ENCODE peak calls at places on chromosome 21, in five cellular contexts. One of them, this sample, is unnamed.

GRCh38 chr21:45493401-45494001 is 48.7 kb downstream of the SLC19A1 start:
- DNase-seq in tibial artery: no peak
- DNase-seq in neural progenitor cell: no peak
- DNase-seq in colonic mucosa: no peak
- DNase-seq in upper lobe of right lung: no peak
- DNase-seq in this sample: no peak

GRCh38 chr21:42370894-42371654 is 4.7 kb upstream of the TFF1 start:
- DNase-seq in tibial artery: no peak
- DNase-seq in colonic mucosa: no peak
- DNase-seq in upper lobe of right lung: no peak
- DNase-seq in neural progenitor cell: no peak
- DNase-seq in this sample: no peak

GRCh38 chr21:45080639-45081414 is 6.4 kb downstream of the ADARB1 start:
- DNase-seq in upper lobe of right lung: no peak
- DNase-seq in neural progenitor cell: no peak
- DNase-seq in tibial artery: no peak
- DNase-seq in colonic mucosa: no peak
- DNase-seq in this sample: peak; percentile 65

GRCh38 chr21:16154961-16155360 is 425.2 kb downstream of the USP25 start:
- DNase-seq in upper lobe of right lung: no peak
- DNase-seq in colonic mucosa: no peak
- DNase-seq in tibial artery: no peak
- DNase-seq in neural progenitor cell: peak; percentile 22
- DNase-seq in this sample: no peak

GRCh38 chr21:21715286-21715969 is 717.2 kb downstream of the NCAM2 start:
- DNase-seq in neural progenitor cell: no peak
- DNase-seq in upper lobe of right lung: no peak
- DNase-seq in tibial artery: no peak
- DNase-seq in colonic mucosa: no peak
- DNase-seq in this sample: peak; percentile 93

GRCh38 chr21:38440746-38441145 is 57.5 kb downstream of the ERG start:
- DNase-seq in neural progenitor cell: peak; percentile 48
- DNase-seq in colonic mucosa: no peak
- DNase-seq in tibial artery: no peak
- DNase-seq in upper lobe of right lung: no peak
- DNase-seq in this sample: peak; percentile 82

GRCh38 chr21:38196033-38196432 is 60.8 kb upstream of the KCNJ15 start:
- DNase-seq in tibial artery: no peak
- DNase-seq in neural progenitor cell: no peak
- DNase-seq in colonic mucosa: no peak
- DNase-seq in upper lobe of right lung: no peak
- DNase-seq in this sample: no peak

GRCh38 chr21:45356251-45356650 is 48.7 kb upstream of the COL18A1 start:
- DNase-seq in colonic mucosa: no peak
- DNase-seq in upper lobe of right lung: no peak
- DNase-seq in neural progenitor cell: no peak
- DNase-seq in tibial artery: no peak
- DNase-seq in this sample: no peak

GRCh38 chr21:15066231-15066577 is 1.4 kb upstream of the NRIP1 start:
- DNase-seq in colonic mucosa: no peak
- DNase-seq in tibial artery: no peak
- DNase-seq in neural progenitor cell: no peak
- DNase-seq in upper lobe of right lung: no peak
- DNase-seq in this sample: no peak

GRCh38 chr21:15718709-15719108 is 11.1 kb upstream of the USP25 start:
- DNase-seq in colonic mucosa: no peak
- DNase-seq in tibial artery: no peak
- DNase-seq in upper lobe of right lung: no peak
- DNase-seq in neural progenitor cell: no peak
- DNase-seq in this sample: no peak

GRCh38 chr21:38787461-38788274 is 18.1 kb upstream of the ETS2 start:
- DNase-seq in upper lobe of right lung: no peak
- DNase-seq in tibial artery: no peak
- DNase-seq in colonic mucosa: peak; percentile 86
- DNase-seq in neural progenitor cell: no peak
- DNase-seq in this sample: peak; percentile 66

GRCh38 chr21:26964379-26964778 is 2.5 kb downstream of the ADAMTS5 start:
- DNase-seq in tibial artery: peak; percentile 69
- DNase-seq in neural progenitor cell: peak; percentile 22
- DNase-seq in upper lobe of right lung: no peak
- DNase-seq in colonic mucosa: peak; percentile 33
- DNase-seq in this sample: no peak

GRCh38 chr21:25999935-26000582 is 170.5 kb downstream of the APP start:
- DNase-seq in neural progenitor cell: peak; percentile 55
- DNase-seq in upper lobe of right lung: no peak
- DNase-seq in tibial artery: no peak
- DNase-seq in colonic mucosa: peak; percentile 51
- DNase-seq in this sample: no peak

GRCh38 chr21:44443291-44443890 is 11.9 kb upstream of the LRRC3 start:
- DNase-seq in tibial artery: no peak
- DNase-seq in upper lobe of right lung: peak; percentile 19
- DNase-seq in neural progenitor cell: no peak
- DNase-seq in colonic mucosa: no peak
- DNase-seq in this sample: no peak

GRCh38 chr21:43271452-43272020 is 102.7 kb downstream of the CRYAA start:
- DNase-seq in tibial artery: no peak
- DNase-seq in colonic mucosa: no peak
- DNase-seq in upper lobe of right lung: peak; percentile 59
- DNase-seq in neural progenitor cell: no peak
- DNase-seq in this sample: no peak

GRCh38 chr21:26366781-26367180 is 196.2 kb upstream of the APP start:
- DNase-seq in neural progenitor cell: no peak
- DNase-seq in upper lobe of right lung: no peak
- DNase-seq in colonic mucosa: no peak
- DNase-seq in tibial artery: no peak
- DNase-seq in this sample: no peak

GRCh38 chr21:42227909-42228708 is 9.2 kb downstream of the ABCG1 start:
- DNase-seq in tibial artery: peak; percentile 94
- DNase-seq in upper lobe of right lung: peak; percentile 91
- DNase-seq in neural progenitor cell: peak; percentile 29
- DNase-seq in colonic mucosa: peak; percentile 95
- DNase-seq in this sample: peak; percentile 94

GRCh38 chr21:26679299-26679698 is 106.2 kb upstream of the CYYR1 start:
- DNase-seq in tibial artery: no peak
- DNase-seq in neural progenitor cell: no peak
- DNase-seq in upper lobe of right lung: no peak
- DNase-seq in colonic mucosa: no peak
- DNase-seq in this sample: no peak

GRCh38 chr21:15966216-15966615 is 236.4 kb downstream of the USP25 start:
- DNase-seq in upper lobe of right lung: no peak
- DNase-seq in neural progenitor cell: no peak
- DNase-seq in tibial artery: no peak
- DNase-seq in colonic mucosa: no peak
- DNase-seq in this sample: no peak

GRCh38 chr21:38561613-38562012 is 63.3 kb upstream of the ERG start:
- DNase-seq in colonic mucosa: no peak
- DNase-seq in tibial artery: no peak
- DNase-seq in neural progenitor cell: no peak
- DNase-seq in upper lobe of right lung: no peak
- DNase-seq in this sample: no peak

GRCh38 chr21:39456665-39457064 is 4.9 kb downstream of the SH3BGR start:
- DNase-seq in tibial artery: no peak
- DNase-seq in upper lobe of right lung: no peak
- DNase-seq in colonic mucosa: no peak
- DNase-seq in neural progenitor cell: peak; percentile 22
- DNase-seq in this sample: peak; percentile 8

GRCh38 chr21:20004353-20004752 is 993.9 kb upstream of the NCAM2 start:
- DNase-seq in neural progenitor cell: no peak
- DNase-seq in colonic mucosa: no peak
- DNase-seq in upper lobe of right lung: no peak
- DNase-seq in tibial artery: no peak
- DNase-seq in this sample: peak; percentile 32

GRCh38 chr21:45352621-45353125 is 52.3 kb upstream of the COL18A1 start:
- DNase-seq in tibial artery: no peak
- DNase-seq in upper lobe of right lung: no peak
- DNase-seq in colonic mucosa: no peak
- DNase-seq in neural progenitor cell: no peak
- DNase-seq in this sample: no peak

GRCh38 chr21:45209046-45209445 is 78.6 kb downstream of the POFUT2 start:
- DNase-seq in tibial artery: no peak
- DNase-seq in colonic mucosa: no peak
- DNase-seq in neural progenitor cell: no peak
- DNase-seq in upper lobe of right lung: no peak
- DNase-seq in this sample: peak; percentile 81

GRCh38 chr21:38039369-38039768 is 123.1 kb upstream of the KCNJ6 start:
- DNase-seq in tibial artery: no peak
- DNase-seq in neural progenitor cell: no peak
- DNase-seq in colonic mucosa: no peak
- DNase-seq in upper lobe of right lung: no peak
- DNase-seq in this sample: no peak

GRCh38 chr21:18403685-18404084 is at the start of gene TMPRSS15:
- DNase-seq in tibial artery: no peak
- DNase-seq in upper lobe of right lung: no peak
- DNase-seq in neural progenitor cell: no peak
- DNase-seq in colonic mucosa: no peak
- DNase-seq in this sample: peak; percentile 4

GRCh38 chr21:44918581-44919033 is 2.1 kb downstream of the ITGB2 start:
- DNase-seq in tibial artery: no peak
- DNase-seq in colonic mucosa: no peak
- DNase-seq in neural progenitor cell: peak; percentile 62
- DNase-seq in upper lobe of right lung: peak; percentile 62
- DNase-seq in this sample: no peak

GRCh38 chr21:17612023-17612564 is 607 bp downstream of the BTG3 start:
- DNase-seq in colonic mucosa: peak; percentile 53
- DNase-seq in tibial artery: peak; percentile 38
- DNase-seq in neural progenitor cell: no peak
- DNase-seq in upper lobe of right lung: peak; percentile 82
- DNase-seq in this sample: peak; percentile 60

GRCh38 chr21:45600248-45600647 is 43.3 kb upstream of the PCBP3 start:
- DNase-seq in neural progenitor cell: no peak
- DNase-seq in upper lobe of right lung: peak; percentile 1
- DNase-seq in tibial artery: no peak
- DNase-seq in colonic mucosa: no peak
- DNase-seq in this sample: no peak

GRCh38 chr21:27024316-27024715 is 57.4 kb upstream of the ADAMTS5 start:
- DNase-seq in neural progenitor cell: no peak
- DNase-seq in colonic mucosa: no peak
- DNase-seq in upper lobe of right lung: no peak
- DNase-seq in tibial artery: no peak
- DNase-seq in this sample: peak; percentile 83

GRCh38 chr21:23438081-23438480 is 2169.2 kb downstream of the MRPL39 start:
- DNase-seq in upper lobe of right lung: no peak
- DNase-seq in neural progenitor cell: no peak
- DNase-seq in tibial artery: no peak
- DNase-seq in colonic mucosa: no peak
- DNase-seq in this sample: no peak

GRCh38 chr21:30434033-30434631 is 4.1 kb downstream of the KRTAP13-4 start:
- DNase-seq in neural progenitor cell: peak; percentile 56
- DNase-seq in upper lobe of right lung: no peak
- DNase-seq in tibial artery: no peak
- DNase-seq in colonic mucosa: peak; percentile 22
- DNase-seq in this sample: peak; percentile 51
- TF ChIP-seq CTCF in neural progenitor cell: peak; percentile 70
- TF ChIP-seq CTCF in upper lobe of right lung: peak; percentile 59
- TF ChIP-seq CTCF in tibial artery: peak; percentile 59
- TF ChIP-seq CTCF in colonic mucosa: peak; percentile 26
- TF ChIP-seq CTCF in this sample: peak; percentile 77

GRCh38 chr21:36200089-36200561 is 43.5 kb downstream of the DOP1B start:
- DNase-seq in neural progenitor cell: no peak
- DNase-seq in colonic mucosa: no peak
- DNase-seq in upper lobe of right lung: no peak
- DNase-seq in tibial artery: no peak
- DNase-seq in this sample: no peak
- H3K4me3 ChIP-seq in neural progenitor cell: no peak overlapping the region
- H3K4me3 ChIP-seq in colonic mucosa: no peak overlapping the region
- H3K4me3 ChIP-seq in upper lobe of right lung: no peak overlapping the region
- H3K4me3 ChIP-seq in tibial artery: no peak overlapping the region
- H3K4me3 ChIP-seq in this sample: no peak overlapping the region

DNA sequence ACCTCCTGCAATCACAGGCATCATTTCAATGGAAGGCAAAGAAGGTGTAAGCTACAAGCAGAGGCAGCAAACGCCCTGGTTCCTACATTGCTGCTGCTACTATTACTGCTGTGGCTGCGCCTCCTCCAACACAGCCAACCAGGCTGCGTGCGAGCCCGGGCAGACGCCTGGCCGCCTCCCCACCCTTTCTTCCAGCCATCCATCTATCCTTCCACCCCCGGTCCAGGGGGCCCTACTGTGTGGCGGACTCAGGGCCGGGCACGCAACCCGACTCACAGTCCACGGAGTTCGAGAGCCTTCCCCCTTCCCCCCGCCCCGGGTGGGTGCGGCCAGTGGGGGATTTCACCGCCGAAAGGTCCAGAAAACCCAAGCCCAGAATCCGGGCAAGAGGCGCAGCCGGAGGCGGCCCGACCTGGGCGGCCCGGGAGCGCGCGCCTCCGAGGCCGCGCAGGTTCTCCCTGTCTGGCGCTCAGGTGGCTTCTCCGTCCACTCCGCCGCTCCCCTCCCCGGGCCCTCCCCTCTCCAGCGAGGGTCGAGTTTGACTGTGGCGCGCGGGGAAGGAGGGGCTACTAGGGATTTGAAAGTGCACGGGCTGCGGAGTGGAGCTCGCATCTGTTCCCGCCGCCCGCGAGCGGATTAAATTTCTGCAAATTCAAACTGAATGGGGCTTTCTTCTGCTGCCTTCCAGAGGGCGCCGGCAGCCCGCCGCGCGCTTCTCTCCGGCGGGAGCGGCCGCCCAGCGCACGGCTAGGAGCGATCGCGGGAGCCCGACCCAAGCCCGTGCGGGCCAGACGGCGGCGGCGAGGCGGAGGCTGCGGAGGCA is at the start of gene HUNK:
- DNase-seq in neural progenitor cell: peak; percentile 86
- DNase-seq in tibial artery: no peak
- DNase-seq in upper lobe of right lung: peak; percentile 77
- DNase-seq in colonic mucosa: peak; percentile 68
- DNase-seq in this sample: peak; percentile 28
- TF ChIP-seq CTCF in neural progenitor cell: no peak
- TF ChIP-seq CTCF in tibial artery: no peak
- TF ChIP-seq CTCF in upper lobe of right lung: no peak
- TF ChIP-seq CTCF in colonic mucosa: no peak
- TF ChIP-seq CTCF in this sample: no peak

DNA sequence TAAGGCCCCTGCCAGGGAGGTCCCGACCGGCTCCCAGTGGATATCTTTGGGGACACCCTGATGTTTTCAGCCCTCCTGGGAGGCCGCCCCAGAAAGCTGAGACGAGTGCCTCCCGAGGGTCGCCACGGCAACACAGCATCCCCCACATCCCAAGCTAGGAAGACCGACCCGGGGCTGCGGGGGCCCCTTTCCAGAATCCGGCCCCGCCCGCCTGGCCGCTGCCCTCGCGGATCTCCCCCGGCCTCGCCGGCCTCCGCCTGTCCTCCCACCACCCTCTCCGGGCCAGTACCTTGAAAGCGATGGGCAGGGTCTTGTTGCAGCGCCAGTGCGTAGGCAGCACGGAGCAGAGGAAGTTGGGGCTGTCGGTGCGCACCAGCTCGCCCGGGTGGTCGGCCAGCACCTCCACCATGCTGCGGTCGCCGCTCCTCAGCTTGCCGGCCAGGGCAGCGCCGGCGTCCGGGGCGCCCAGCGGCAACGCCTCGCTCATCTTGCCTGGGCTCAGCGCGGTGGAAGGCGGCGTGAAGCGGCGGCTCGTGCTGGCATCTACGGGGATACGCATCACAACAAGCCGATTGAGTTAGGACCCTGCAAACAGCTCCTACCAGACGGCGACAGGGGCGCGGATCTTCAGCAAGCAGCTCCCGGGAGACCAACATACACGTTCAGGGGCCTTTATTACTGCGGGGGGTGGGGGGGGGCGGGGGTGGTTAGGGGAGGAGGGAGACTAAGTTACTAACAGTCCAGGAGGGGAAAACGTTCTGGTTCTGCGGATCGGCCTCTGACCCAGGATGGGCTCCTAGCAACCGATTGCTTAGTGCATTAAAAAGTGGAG is 162.3 kb downstream of the RUNX1 start:
- DNase-seq in colonic mucosa: peak; percentile 44
- DNase-seq in neural progenitor cell: peak; percentile 76
- DNase-seq in tibial artery: peak; percentile 40
- DNase-seq in upper lobe of right lung: peak; percentile 77
- DNase-seq in this sample: peak; percentile 60
- H3K4me3 ChIP-seq in colonic mucosa: peak overlapping the region; percentile 62
- H3K4me3 ChIP-seq in neural progenitor cell: peak overlapping the region; percentile 50
- H3K4me3 ChIP-seq in tibial artery: peak overlapping the region; percentile 67
- H3K4me3 ChIP-seq in upper lobe of right lung: peak overlapping the region; percentile 77
- H3K4me3 ChIP-seq in this sample: peak overlapping the region; percentile 94